ENCODE peak calls at places on chromosomes 16 and 17, in six cellular contexts. One of them, this sample, is unnamed.

GRCh38 chr17:57570740-57571344 is 174.3 kb downstream of the CCDC182 start:
- DNase-seq in H54: no peak
- DNase-seq in activated CD8-positive, alpha-beta memory T cell treated with anti-CD3 and anti-CD28 coated beads, Interleukin-2, amount 50 U/mL, for 48 hours: no peak
- DNase-seq in fibroblast of pulmonary artery: no peak
- DNase-seq in endothelial cell: no peak
- DNase-seq in Right ventricle myocardium superior: peak
- DNase-seq in this sample: no peak

GRCh38 chr17:46978489-46979022 is 497 bp downstream of the RPRML start:
- DNase-seq in Right ventricle myocardium superior: no peak
- DNase-seq in H54: no peak
- DNase-seq in fibroblast of pulmonary artery: no peak
- DNase-seq in activated CD8-positive, alpha-beta memory T cell treated with anti-CD3 and anti-CD28 coated beads, Interleukin-2, amount 50 U/mL, for 48 hours: peak
- DNase-seq in endothelial cell: peak
- DNase-seq in this sample: no peak

GRCh38 chr16:12455287-12455798 is 348.3 kb downstream of the CPPED1 start:
- DNase-seq in endothelial cell: peak
- DNase-seq in activated CD8-positive, alpha-beta memory T cell treated with anti-CD3 and anti-CD28 coated beads, Interleukin-2, amount 50 U/mL, for 48 hours: peak
- DNase-seq in fibroblast of pulmonary artery: peak
- DNase-seq in H54: peak
- DNase-seq in Right ventricle myocardium superior: peak
- DNase-seq in this sample: peak

GRCh38 chr17:68539536-68540469 is 27.6 kb downstream of the PRKAR1A start:
- DNase-seq in activated CD8-positive, alpha-beta memory T cell treated with anti-CD3 and anti-CD28 coated beads, Interleukin-2, amount 50 U/mL, for 48 hours: no peak
- DNase-seq in H54: no peak
- DNase-seq in endothelial cell: no peak
- DNase-seq in fibroblast of pulmonary artery: peak
- DNase-seq in Right ventricle myocardium superior: no peak
- DNase-seq in this sample: no peak

GRCh38 chr16:87922250-87922871 is 14.0 kb downstream of the CA5A start:
- DNase-seq in fibroblast of pulmonary artery: no peak
- DNase-seq in endothelial cell: no peak
- DNase-seq in Right ventricle myocardium superior: peak
- DNase-seq in H54: no peak
- DNase-seq in activated CD8-positive, alpha-beta memory T cell treated with anti-CD3 and anti-CD28 coated beads, Interleukin-2, amount 50 U/mL, for 48 hours: no peak
- DNase-seq in this sample: no peak

GRCh38 chr17:40068917-40069750 is 6.4 kb downstream of the THRA start:
- DNase-seq in H54: no peak
- DNase-seq in activated CD8-positive, alpha-beta memory T cell treated with anti-CD3 and anti-CD28 coated beads, Interleukin-2, amount 50 U/mL, for 48 hours: peak
- DNase-seq in Right ventricle myocardium superior: peak
- DNase-seq in endothelial cell: no peak
- DNase-seq in fibroblast of pulmonary artery: peak
- DNase-seq in this sample: peak

GRCh38 chr17:61928101-61928436 is 287 bp upstream of the INTS2 start:
- DNase-seq in endothelial cell: no peak
- DNase-seq in activated CD8-positive, alpha-beta memory T cell treated with anti-CD3 and anti-CD28 coated beads, Interleukin-2, amount 50 U/mL, for 48 hours: no peak
- DNase-seq in Right ventricle myocardium superior: no peak
- DNase-seq in fibroblast of pulmonary artery: no peak
- DNase-seq in H54: no peak
- DNase-seq in this sample: no peak

GRCh38 chr16:81493755-81494433 is 49.3 kb downstream of the CMIP start:
- DNase-seq in H54: peak
- DNase-seq in Right ventricle myocardium superior: no peak
- DNase-seq in activated CD8-positive, alpha-beta memory T cell treated with anti-CD3 and anti-CD28 coated beads, Interleukin-2, amount 50 U/mL, for 48 hours: peak
- DNase-seq in fibroblast of pulmonary artery: peak
- DNase-seq in endothelial cell: no peak
- DNase-seq in this sample: peak

GRCh38 chr17:81002409-81003361 is 11.0 kb downstream of the CHMP6 start:
- DNase-seq in H54: peak
- DNase-seq in Right ventricle myocardium superior: peak
- DNase-seq in activated CD8-positive, alpha-beta memory T cell treated with anti-CD3 and anti-CD28 coated beads, Interleukin-2, amount 50 U/mL, for 48 hours: no peak
- DNase-seq in endothelial cell: no peak
- DNase-seq in fibroblast of pulmonary artery: peak
- DNase-seq in this sample: peak

GRCh38 chr17:43559161-43559816 is 13.1 kb upstream of the ETV4 start:
- DNase-seq in activated CD8-positive, alpha-beta memory T cell treated with anti-CD3 and anti-CD28 coated beads, Interleukin-2, amount 50 U/mL, for 48 hours: no peak
- DNase-seq in fibroblast of pulmonary artery: no peak
- DNase-seq in endothelial cell: no peak
- DNase-seq in Right ventricle myocardium superior: no peak
- DNase-seq in H54: no peak
- DNase-seq in this sample: no peak

GRCh38 chr17:43020030-43020621 is 2.1 kb downstream of the VAT1 start:
- DNase-seq in H54: no peak
- DNase-seq in fibroblast of pulmonary artery: peak
- DNase-seq in activated CD8-positive, alpha-beta memory T cell treated with anti-CD3 and anti-CD28 coated beads, Interleukin-2, amount 50 U/mL, for 48 hours: no peak
- DNase-seq in Right ventricle myocardium superior: no peak
- DNase-seq in endothelial cell: peak
- DNase-seq in this sample: peak

GRCh38 chr16:21950782-21951521 is 2.2 kb upstream of the UQCRC2 start:
- DNase-seq in H54: no peak
- DNase-seq in Right ventricle myocardium superior: no peak
- DNase-seq in activated CD8-positive, alpha-beta memory T cell treated with anti-CD3 and anti-CD28 coated beads, Interleukin-2, amount 50 U/mL, for 48 hours: no peak
- DNase-seq in endothelial cell: no peak
- DNase-seq in fibroblast of pulmonary artery: peak
- DNase-seq in this sample: peak

GRCh38 chr16:78490847-78491246 is 391.4 kb downstream of the WWOX start:
- DNase-seq in fibroblast of pulmonary artery: no peak
- DNase-seq in Right ventricle myocardium superior: no peak
- DNase-seq in activated CD8-positive, alpha-beta memory T cell treated with anti-CD3 and anti-CD28 coated beads, Interleukin-2, amount 50 U/mL, for 48 hours: no peak
- DNase-seq in endothelial cell: no peak
- DNase-seq in H54: peak
- DNase-seq in this sample: peak

GRCh38 chr17:80125656-80126448 is 21.1 kb downstream of the EIF4A3 start:
- DNase-seq in fibroblast of pulmonary artery: peak
- DNase-seq in activated CD8-positive, alpha-beta memory T cell treated with anti-CD3 and anti-CD28 coated beads, Interleukin-2, amount 50 U/mL, for 48 hours: no peak
- DNase-seq in endothelial cell: no peak
- DNase-seq in H54: no peak
- DNase-seq in Right ventricle myocardium superior: no peak
- DNase-seq in this sample: no peak

GRCh38 chr17:37650419-37651003 is 7.3 kb upstream of the DDX52 start:
- DNase-seq in endothelial cell: peak
- DNase-seq in H54: no peak
- DNase-seq in Right ventricle myocardium superior: no peak
- DNase-seq in activated CD8-positive, alpha-beta memory T cell treated with anti-CD3 and anti-CD28 coated beads, Interleukin-2, amount 50 U/mL, for 48 hours: no peak
- DNase-seq in fibroblast of pulmonary artery: peak
- DNase-seq in this sample: peak

GRCh38 chr16:29812754-29813643 is 1.0 kb downstream of the PRRT2 start:
- DNase-seq in activated CD8-positive, alpha-beta memory T cell treated with anti-CD3 and anti-CD28 coated beads, Interleukin-2, amount 50 U/mL, for 48 hours: no peak
- DNase-seq in fibroblast of pulmonary artery: no peak
- DNase-seq in Right ventricle myocardium superior: peak
- DNase-seq in H54: no peak
- DNase-seq in endothelial cell: no peak
- DNase-seq in this sample: no peak

GRCh38 chr17:75723201-75723930 is 2.1 kb downstream of the ITGB4 start:
- DNase-seq in fibroblast of pulmonary artery: no peak
- DNase-seq in H54: peak
- DNase-seq in endothelial cell: no peak
- DNase-seq in activated CD8-positive, alpha-beta memory T cell treated with anti-CD3 and anti-CD28 coated beads, Interleukin-2, amount 50 U/mL, for 48 hours: no peak
- DNase-seq in Right ventricle myocardium superior: peak
- DNase-seq in this sample: no peak

GRCh38 chr17:56351675-56352074 is 198.4 kb downstream of the ANKFN1 start:
- DNase-seq in fibroblast of pulmonary artery: no peak
- DNase-seq in activated CD8-positive, alpha-beta memory T cell treated with anti-CD3 and anti-CD28 coated beads, Interleukin-2, amount 50 U/mL, for 48 hours: no peak
- DNase-seq in endothelial cell: no peak
- DNase-seq in H54: no peak
- DNase-seq in Right ventricle myocardium superior: no peak
- DNase-seq in this sample: no peak

GRCh38 chr17:50283246-50283645 is 9.0 kb downstream of the TMEM92 start:
- DNase-seq in activated CD8-positive, alpha-beta memory T cell treated with anti-CD3 and anti-CD28 coated beads, Interleukin-2, amount 50 U/mL, for 48 hours: no peak
- DNase-seq in H54: no peak
- DNase-seq in fibroblast of pulmonary artery: no peak
- DNase-seq in Right ventricle myocardium superior: no peak
- DNase-seq in endothelial cell: no peak
- DNase-seq in this sample: no peak

GRCh38 chr17:3033741-3034577 is 29.4 kb downstream of the OR1D5 start:
- DNase-seq in Right ventricle myocardium superior: no peak
- DNase-seq in H54: no peak
- DNase-seq in endothelial cell: no peak
- DNase-seq in activated CD8-positive, alpha-beta memory T cell treated with anti-CD3 and anti-CD28 coated beads, Interleukin-2, amount 50 U/mL, for 48 hours: peak
- DNase-seq in fibroblast of pulmonary artery: no peak
- DNase-seq in this sample: no peak

GRCh38 chr17:36600477-36600876 is 906 bp upstream of the MRM1 start:
- DNase-seq in activated CD8-positive, alpha-beta memory T cell treated with anti-CD3 and anti-CD28 coated beads, Interleukin-2, amount 50 U/mL, for 48 hours: no peak
- DNase-seq in endothelial cell: no peak
- DNase-seq in fibroblast of pulmonary artery: no peak
- DNase-seq in H54: no peak
- DNase-seq in Right ventricle myocardium superior: no peak
- DNase-seq in this sample: no peak

GRCh38 chr16:85449195-85449884 is 163.8 kb upstream of the GSE1 start:
- DNase-seq in endothelial cell: no peak
- DNase-seq in H54: no peak
- DNase-seq in Right ventricle myocardium superior: no peak
- DNase-seq in fibroblast of pulmonary artery: no peak
- DNase-seq in activated CD8-positive, alpha-beta memory T cell treated with anti-CD3 and anti-CD28 coated beads, Interleukin-2, amount 50 U/mL, for 48 hours: no peak
- DNase-seq in this sample: no peak

GRCh38 chr17:28398280-28398981 is 7.6 kb downstream of the SLC46A1 start:
- DNase-seq in H54: no peak
- DNase-seq in fibroblast of pulmonary artery: no peak
- DNase-seq in activated CD8-positive, alpha-beta memory T cell treated with anti-CD3 and anti-CD28 coated beads, Interleukin-2, amount 50 U/mL, for 48 hours: no peak
- DNase-seq in Right ventricle myocardium superior: no peak
- DNase-seq in endothelial cell: no peak
- DNase-seq in this sample: no peak

GRCh38 chr16:84725481-84726078 is 25.8 kb downstream of the USP10 start:
- DNase-seq in endothelial cell: no peak
- DNase-seq in Right ventricle myocardium superior: no peak
- DNase-seq in activated CD8-positive, alpha-beta memory T cell treated with anti-CD3 and anti-CD28 coated beads, Interleukin-2, amount 50 U/mL, for 48 hours: no peak
- DNase-seq in fibroblast of pulmonary artery: no peak
- DNase-seq in H54: no peak
- DNase-seq in this sample: no peak

GRCh38 chr17:8726951-8727555 is 17.6 kb downstream of the CCDC42 start:
- DNase-seq in H54: no peak
- DNase-seq in activated CD8-positive, alpha-beta memory T cell treated with anti-CD3 and anti-CD28 coated beads, Interleukin-2, amount 50 U/mL, for 48 hours: peak
- DNase-seq in Right ventricle myocardium superior: peak
- DNase-seq in endothelial cell: no peak
- DNase-seq in fibroblast of pulmonary artery: peak
- DNase-seq in this sample: peak

GRCh38 chr17:17514361-17514992 is 18.3 kb upstream of the RASD1 start:
- DNase-seq in fibroblast of pulmonary artery: no peak
- DNase-seq in Right ventricle myocardium superior: peak
- DNase-seq in H54: no peak
- DNase-seq in endothelial cell: no peak
- DNase-seq in activated CD8-positive, alpha-beta memory T cell treated with anti-CD3 and anti-CD28 coated beads, Interleukin-2, amount 50 U/mL, for 48 hours: no peak
- DNase-seq in this sample: no peak

GRCh38 chr17:67474081-67474661 is 97.1 kb downstream of the PITPNC1 start:
- DNase-seq in Right ventricle myocardium superior: no peak
- DNase-seq in fibroblast of pulmonary artery: peak
- DNase-seq in activated CD8-positive, alpha-beta memory T cell treated with anti-CD3 and anti-CD28 coated beads, Interleukin-2, amount 50 U/mL, for 48 hours: no peak
- DNase-seq in endothelial cell: no peak
- DNase-seq in H54: no peak
- DNase-seq in this sample: no peak

GRCh38 chr16:57392694-57393093 is 11.9 kb upstream of the CCL17 start:
- DNase-seq in fibroblast of pulmonary artery: no peak
- DNase-seq in Right ventricle myocardium superior: no peak
- DNase-seq in endothelial cell: no peak
- DNase-seq in activated CD8-positive, alpha-beta memory T cell treated with anti-CD3 and anti-CD28 coated beads, Interleukin-2, amount 50 U/mL, for 48 hours: no peak
- DNase-seq in H54: no peak
- DNase-seq in this sample: no peak

GRCh38 chr17:27457731-27458523 is 1.7 kb downstream of the KSR1 start:
- DNase-seq in fibroblast of pulmonary artery: peak
- DNase-seq in activated CD8-positive, alpha-beta memory T cell treated with anti-CD3 and anti-CD28 coated beads, Interleukin-2, amount 50 U/mL, for 48 hours: no peak
- DNase-seq in H54: no peak
- DNase-seq in endothelial cell: peak
- DNase-seq in Right ventricle myocardium superior: no peak
- DNase-seq in this sample: no peak

GRCh38 chr16:5078626-5079025 is 7.0 kb downstream of the ALG1 start:
- DNase-seq in Right ventricle myocardium superior: peak
- DNase-seq in activated CD8-positive, alpha-beta memory T cell treated with anti-CD3 and anti-CD28 coated beads, Interleukin-2, amount 50 U/mL, for 48 hours: no peak
- DNase-seq in fibroblast of pulmonary artery: no peak
- DNase-seq in H54: no peak
- DNase-seq in endothelial cell: no peak
- DNase-seq in this sample: no peak

GRCh38 chr17:11330871-11331270 is 89.9 kb downstream of the SHISA6 start:
- DNase-seq in activated CD8-positive, alpha-beta memory T cell treated with anti-CD3 and anti-CD28 coated beads, Interleukin-2, amount 50 U/mL, for 48 hours: no peak
- DNase-seq in H54: no peak
- DNase-seq in Right ventricle myocardium superior: no peak
- DNase-seq in endothelial cell: no peak
- DNase-seq in fibroblast of pulmonary artery: no peak
- DNase-seq in this sample: peak

GRCh38 chr16:28494141-28494851 is at the start of gene APOBR:
- DNase-seq in fibroblast of pulmonary artery: no peak
- DNase-seq in Right ventricle myocardium superior: peak
- DNase-seq in H54: no peak
- DNase-seq in activated CD8-positive, alpha-beta memory T cell treated with anti-CD3 and anti-CD28 coated beads, Interleukin-2, amount 50 U/mL, for 48 hours: peak
- DNase-seq in endothelial cell: peak
- DNase-seq in this sample: no peak

GRCh38 chr17:57027852-57028251 is 49.9 kb downstream of the SCPEP1 start:
- DNase-seq in activated CD8-positive, alpha-beta memory T cell treated with anti-CD3 and anti-CD28 coated beads, Interleukin-2, amount 50 U/mL, for 48 hours: no peak
- DNase-seq in Right ventricle myocardium superior: no peak
- DNase-seq in endothelial cell: no peak
- DNase-seq in H54: no peak
- DNase-seq in fibroblast of pulmonary artery: no peak
- DNase-seq in this sample: no peak

GRCh38 chr17:75876190-75876937 is 2.0 kb downstream of the TRIM47 start:
- DNase-seq in fibroblast of pulmonary artery: no peak
- DNase-seq in endothelial cell: peak
- DNase-seq in Right ventricle myocardium superior: peak
- DNase-seq in H54: no peak
- DNase-seq in activated CD8-positive, alpha-beta memory T cell treated with anti-CD3 and anti-CD28 coated beads, Interleukin-2, amount 50 U/mL, for 48 hours: peak
- DNase-seq in this sample: no peak

GRCh38 chr17:31490991-31491793 is 99.7 kb downstream of the RAB11FIP4 start:
- DNase-seq in Right ventricle myocardium superior: no peak
- DNase-seq in activated CD8-positive, alpha-beta memory T cell treated with anti-CD3 and anti-CD28 coated beads, Interleukin-2, amount 50 U/mL, for 48 hours: no peak
- DNase-seq in endothelial cell: no peak
- DNase-seq in H54: no peak
- DNase-seq in fibroblast of pulmonary artery: no peak
- DNase-seq in this sample: no peak

GRCh38 chr17:55215711-55216110 is 49.0 kb upstream of the HLF start:
- DNase-seq in fibroblast of pulmonary artery: no peak
- DNase-seq in H54: no peak
- DNase-seq in Right ventricle myocardium superior: no peak
- DNase-seq in activated CD8-positive, alpha-beta memory T cell treated with anti-CD3 and anti-CD28 coated beads, Interleukin-2, amount 50 U/mL, for 48 hours: no peak
- DNase-seq in endothelial cell: no peak
- DNase-seq in this sample: no peak